ENCODE peak calls at places on chromosomes 2 and 18, in six cellular contexts. One of them, this sample, is unnamed.

GRCh38 chr18:50644807-50645206 is 84.9 kb downstream of the MAPK4 start:
- DNase-seq in neuronal stem cell: no peak
- DNase-seq in IMR-90: no peak
- DNase-seq in mesenchymal stem cell: no peak
- DNase-seq in H1: peak; percentile 56
- DNase-seq in trophoblast cell: peak; percentile 51
- DNase-seq in this sample: peak; percentile 86

GRCh38 chr18:34522627-34523026 is 187.5 kb upstream of the DTNA start:
- DNase-seq in neuronal stem cell: no peak
- DNase-seq in IMR-90: no peak
- DNase-seq in mesenchymal stem cell: no peak
- DNase-seq in H1: no peak
- DNase-seq in trophoblast cell: no peak
- DNase-seq in this sample: no peak

GRCh38 chr2:216992056-216992455 is 132.2 kb upstream of the TNP1 start:
- DNase-seq in neuronal stem cell: no peak
- DNase-seq in IMR-90: no peak
- DNase-seq in mesenchymal stem cell: peak; percentile 60
- DNase-seq in H1: no peak
- DNase-seq in trophoblast cell: no peak
- DNase-seq in this sample: no peak

GRCh38 chr18:1438458-1438910 is 533.8 kb downstream of the ADCYAP1 start:
- DNase-seq in neuronal stem cell: no peak
- DNase-seq in IMR-90: no peak
- DNase-seq in mesenchymal stem cell: no peak
- DNase-seq in H1: no peak
- DNase-seq in trophoblast cell: peak; percentile 70
- DNase-seq in this sample: peak; percentile 48

GRCh38 chr18:59621027-59621426 is 76.2 kb downstream of the CCBE1 start:
- DNase-seq in neuronal stem cell: no peak
- DNase-seq in IMR-90: peak; percentile 61
- DNase-seq in mesenchymal stem cell: no peak
- DNase-seq in H1: no peak
- DNase-seq in trophoblast cell: no peak
- DNase-seq in this sample: no peak

GRCh38 chr2:101330253-101330921 is 21.9 kb upstream of the RNF149 start:
- DNase-seq in neuronal stem cell: no peak
- DNase-seq in IMR-90: no peak
- DNase-seq in mesenchymal stem cell: peak; percentile 15
- DNase-seq in H1: no peak
- DNase-seq in trophoblast cell: no peak
- DNase-seq in this sample: peak; percentile 84

GRCh38 chr2:72208225-72208624 is 60.6 kb upstream of the CYP26B1 start:
- DNase-seq in neuronal stem cell: no peak
- DNase-seq in IMR-90: no peak
- DNase-seq in mesenchymal stem cell: no peak
- DNase-seq in H1: no peak
- DNase-seq in trophoblast cell: no peak
- DNase-seq in this sample: no peak

GRCh38 chr2:169422120-169422519 is 57.2 kb upstream of the BBS5 start:
- DNase-seq in neuronal stem cell: no peak
- DNase-seq in IMR-90: no peak
- DNase-seq in mesenchymal stem cell: no peak
- DNase-seq in H1: no peak
- DNase-seq in trophoblast cell: no peak
- DNase-seq in this sample: no peak

GRCh38 chr2:135948642-135949355 is 36.6 kb downstream of the DARS1 start:
- DNase-seq in neuronal stem cell: no peak
- DNase-seq in IMR-90: peak; percentile 83
- DNase-seq in mesenchymal stem cell: peak; percentile 81
- DNase-seq in H1: no peak
- DNase-seq in trophoblast cell: peak; percentile 68
- DNase-seq in this sample: peak; percentile 37

GRCh38 chr2:27736031-27736889 is 35.3 kb upstream of the MRPL33 start:
- DNase-seq in neuronal stem cell: no peak
- DNase-seq in IMR-90: no peak
- DNase-seq in mesenchymal stem cell: no peak
- DNase-seq in H1: no peak
- DNase-seq in trophoblast cell: no peak
- DNase-seq in this sample: no peak

GRCh38 chr2:27734305-27734704 is 37.2 kb upstream of the MRPL33 start:
- DNase-seq in neuronal stem cell: no peak
- DNase-seq in IMR-90: no peak
- DNase-seq in mesenchymal stem cell: no peak
- DNase-seq in H1: no peak
- DNase-seq in trophoblast cell: no peak
- DNase-seq in this sample: no peak

GRCh38 chr2:27736890-27737204 is 34.7 kb upstream of the MRPL33 start:
- DNase-seq in neuronal stem cell: no peak
- DNase-seq in IMR-90: no peak
- DNase-seq in mesenchymal stem cell: no peak
- DNase-seq in H1: no peak
- DNase-seq in trophoblast cell: no peak
- DNase-seq in this sample: no peak

GRCh38 chr2:27737676-27738348 is 33.7 kb upstream of the MRPL33 start:
- DNase-seq in neuronal stem cell: no peak
- DNase-seq in IMR-90: peak; percentile 84
- DNase-seq in mesenchymal stem cell: peak; percentile 83
- DNase-seq in H1: no peak
- DNase-seq in trophoblast cell: no peak
- DNase-seq in this sample: no peak

GRCh38 chr2:27735263-27735904 is 36.1 kb upstream of the MRPL33 start:
- DNase-seq in neuronal stem cell: no peak
- DNase-seq in IMR-90: peak; percentile 54
- DNase-seq in mesenchymal stem cell: peak; percentile 54
- DNase-seq in H1: peak; percentile 47
- DNase-seq in trophoblast cell: no peak
- DNase-seq in this sample: peak; percentile 73
- H3K18ac ChIP-seq in neuronal stem cell: peak overlapping the region; percentile 97
- H3K18ac ChIP-seq in IMR-90: peak overlapping the region; percentile 39
- H3K18ac ChIP-seq in mesenchymal stem cell: peak overlapping the region; percentile 74
- H3K18ac ChIP-seq in H1: peak overlapping the region; percentile 76
- H3K18ac ChIP-seq in trophoblast cell: peak overlapping the region; percentile 13
- H3K18ac ChIP-seq in this sample: peak overlapping the region; percentile 35

DNA sequence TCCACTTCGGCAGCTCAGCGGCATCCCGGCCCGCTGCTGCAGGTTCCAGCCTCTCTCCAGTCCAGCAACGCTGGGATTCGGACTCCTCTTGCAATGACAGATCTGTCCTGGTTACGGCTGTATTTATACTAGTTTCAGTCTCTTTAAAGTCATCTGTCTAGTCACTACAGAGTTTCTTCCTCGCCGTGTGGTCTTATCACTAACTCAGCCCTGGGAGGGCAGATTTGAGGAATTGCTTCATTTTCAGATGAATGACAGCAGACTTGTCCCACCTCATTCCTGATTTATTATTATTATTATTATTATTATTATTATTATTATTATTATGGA is 2.2 kb downstream of the KLHL29 start:
- DNase-seq in neuronal stem cell: no peak
- DNase-seq in IMR-90: peak; percentile 19
- DNase-seq in mesenchymal stem cell: no peak
- DNase-seq in H1: no peak
- DNase-seq in trophoblast cell: peak; percentile 58
- DNase-seq in this sample: peak; percentile 22
- H3K4me3 ChIP-seq in neuronal stem cell: peak overlapping the region; percentile 60
- H3K4me3 ChIP-seq in IMR-90: peak overlapping the region; percentile 88
- H3K4me3 ChIP-seq in mesenchymal stem cell: peak overlapping the region; percentile 85
- H3K4me3 ChIP-seq in H1: peak overlapping the region; percentile 52
- H3K4me3 ChIP-seq in trophoblast cell: peak overlapping the region; percentile 87
- H3K4me3 ChIP-seq in this sample: no peak overlapping the region

GRCh38 chr2:107693604-107694003 is 133.1 kb upstream of the RGPD4 start:
- DNase-seq in neuronal stem cell: no peak
- DNase-seq in IMR-90: no peak
- DNase-seq in mesenchymal stem cell: no peak
- DNase-seq in H1: no peak
- DNase-seq in trophoblast cell: peak; percentile 13
- DNase-seq in this sample: no peak

GRCh38 chr2:107698861-107699260 is 127.8 kb upstream of the RGPD4 start:
- DNase-seq in neuronal stem cell: no peak
- DNase-seq in IMR-90: no peak
- DNase-seq in mesenchymal stem cell: no peak
- DNase-seq in H1: no peak
- DNase-seq in trophoblast cell: no peak
- DNase-seq in this sample: no peak

GRCh38 chr2:107694667-107695066 is 132.0 kb upstream of the RGPD4 start:
- DNase-seq in neuronal stem cell: no peak
- DNase-seq in IMR-90: no peak
- DNase-seq in mesenchymal stem cell: no peak
- DNase-seq in H1: no peak
- DNase-seq in trophoblast cell: no peak
- DNase-seq in this sample: no peak
- H3K18ac ChIP-seq in neuronal stem cell: no peak overlapping the region
- H3K18ac ChIP-seq in IMR-90: no peak overlapping the region
- H3K18ac ChIP-seq in mesenchymal stem cell: no peak overlapping the region
- H3K18ac ChIP-seq in H1: no peak overlapping the region
- H3K18ac ChIP-seq in trophoblast cell: no peak overlapping the region
- H3K18ac ChIP-seq in this sample: no peak overlapping the region

DNA sequence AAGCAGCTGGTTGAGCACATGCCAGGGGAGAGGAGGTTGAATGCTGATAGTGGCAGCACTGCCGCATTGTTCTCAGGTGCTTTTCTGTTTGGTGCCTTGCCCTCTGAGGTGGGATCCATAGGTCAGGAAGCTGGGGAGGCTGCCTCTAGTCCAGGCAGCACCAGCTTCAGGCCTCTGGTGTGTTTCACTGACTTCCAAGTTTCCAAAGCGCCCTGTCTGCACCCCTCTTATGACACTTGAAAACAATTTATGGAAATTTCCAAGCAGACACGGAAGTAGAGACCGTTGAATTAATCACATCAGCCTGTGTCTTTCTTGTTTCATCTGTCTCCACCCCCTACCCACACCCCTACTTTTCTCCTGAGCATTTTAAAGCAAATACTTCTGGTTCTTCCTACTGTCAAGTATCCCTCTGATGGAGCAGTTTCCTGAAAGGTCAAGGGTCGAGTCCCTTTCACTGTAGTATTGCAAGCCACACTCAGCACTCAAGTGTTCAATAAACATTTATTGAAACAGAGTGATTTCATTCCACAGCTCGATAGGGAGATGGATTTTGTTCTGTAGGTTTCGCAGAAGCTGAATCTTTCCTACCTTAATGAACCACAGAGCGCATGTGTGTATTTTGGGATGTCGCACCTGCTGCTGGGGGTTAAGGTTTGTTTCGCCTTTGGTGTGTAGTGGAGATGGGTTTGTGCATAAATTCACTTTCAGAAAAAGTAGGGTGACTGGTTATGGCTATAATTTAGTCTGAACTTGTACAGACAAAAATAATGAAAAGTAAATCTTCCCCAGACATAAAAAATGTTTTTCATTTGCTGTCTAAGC is 21.4 kb downstream of the DGKD start:
- DNase-seq in neuronal stem cell: no peak
- DNase-seq in IMR-90: no peak
- DNase-seq in mesenchymal stem cell: no peak
- DNase-seq in H1: no peak
- DNase-seq in trophoblast cell: no peak
- DNase-seq in this sample: no peak
- H3K4me3 ChIP-seq in neuronal stem cell: no peak overlapping the region
- H3K4me3 ChIP-seq in IMR-90: no peak overlapping the region
- H3K4me3 ChIP-seq in mesenchymal stem cell: no peak overlapping the region
- H3K4me3 ChIP-seq in H1: no peak overlapping the region
- H3K4me3 ChIP-seq in trophoblast cell: no peak overlapping the region
- H3K4me3 ChIP-seq in this sample: no peak overlapping the region

GRCh38 chr2:206232287-206233035 is 42.0 kb upstream of the ZDBF2 start:
- DNase-seq in neuronal stem cell: no peak
- DNase-seq in IMR-90: no peak
- DNase-seq in mesenchymal stem cell: no peak
- DNase-seq in H1: no peak
- DNase-seq in trophoblast cell: no peak
- DNase-seq in this sample: no peak
- H3K18ac ChIP-seq in neuronal stem cell: no peak overlapping the region
- H3K18ac ChIP-seq in IMR-90: no peak overlapping the region
- H3K18ac ChIP-seq in mesenchymal stem cell: no peak overlapping the region
- H3K18ac ChIP-seq in H1: no peak overlapping the region
- H3K18ac ChIP-seq in trophoblast cell: no peak overlapping the region
- H3K18ac ChIP-seq in this sample: no peak overlapping the region